ENCODE peak calls at places on chromosomes 3 and 15, in seven cellular contexts. V, R, O, D, M, Y and E are unnamed samples.
A peak's percentile ranks its signal among the peaks of the same experiment; 100 is the strongest.

GRCh38 chr3:187025254-187025655 is 94.9 kb downstream of the ST6GAL1 start:
- DNase-seq in D (no peak), M (no peak), Y (no peak), V (no peak), O (no peak), R (no peak), E (no peak)

GRCh38 chr3:179304605-179305004 is 18.2 kb upstream of the ZNF639 start:
- DNase-seq in R (no peak), Y (no peak), V (no peak), D (no peak), O (no peak), M (no peak), E (no peak)

GRCh38 chr15:40878785-40879184 is 4.8 kb upstream of the RHOV start:
- DNase-seq in O (no peak), D (no peak), R (no peak), Y (peak; percentile 40), M (no peak), V (no peak), E (no peak)

GRCh38 chr15:75130597-75131268 is 70.9 kb upstream of the C15orf39 start:
- DNase-seq in V (no peak), O (no peak), Y (no peak), R (no peak), D (no peak), M (no peak), E (no peak)

GRCh38 chr15:64430000-64430735 is 30.2 kb upstream of the ZNF609 start:
- DNase-seq in D (no peak), R (peak; percentile 42), V (peak; percentile 30), Y (no peak), O (peak; percentile 71), M (no peak), E (peak; percentile 13)

GRCh38 chr3:70731046-70731445 is 418.6 kb upstream of the MDFIC2 start:
- DNase-seq in R (no peak), V (no peak), D (no peak), O (no peak), Y (no peak), M (no peak), E (no peak)

GRCh38 chr3:127915937-127916480 is 977 bp downstream of the KBTBD12 start:
- DNase-seq in O (no peak), M (no peak), V (no peak), R (no peak), Y (no peak), D (no peak), E (no peak)

GRCh38 chr3:65669163-65669875 is 369.4 kb downstream of the MAGI1 start:
- DNase-seq in O (no peak), D (no peak), V (peak; percentile 34), M (no peak), Y (no peak), R (no peak), E (peak; percentile 13)

GRCh38 chr3:124620600-124621063 is 109.6 kb upstream of the UMPS start:
- DNase-seq in R (peak; percentile 35), D (peak; percentile 54), M (no peak), O (no peak), V (peak; percentile 94), Y (peak; percentile 66), E (no peak)

GRCh38 chr3:70583682-70584081 is 271.2 kb upstream of the MDFIC2 start:
- DNase-seq in V (no peak), O (no peak), D (no peak), R (no peak), M (no peak), Y (no peak), E (no peak)

GRCh38 chr3:178097576-178097975 is 438.7 kb upstream of the KCNMB2 start:
- DNase-seq in M (no peak), V (peak; percentile 45), Y (no peak), O (peak; percentile 61), D (no peak), R (peak; percentile 34), E (no peak)

GRCh38 chr3:156448300-156448699 is 106.6 kb downstream of the SSR3 start:
- DNase-seq in D (no peak), O (no peak), R (no peak), V (no peak), Y (peak; percentile 31), M (no peak), E (peak; percentile 17)

GRCh38 chr15:67126551-67127333 is 61.3 kb downstream of the SMAD3 start:
- DNase-seq in M (no peak), R (no peak), O (no peak), Y (no peak), V (no peak), D (no peak), E (no peak)

GRCh38 chr3:42451546-42452230 is 41.3 kb upstream of the LYZL4 start:
- DNase-seq in R (peak; percentile 66), D (no peak), V (no peak), O (no peak), Y (no peak), M (no peak), E (no peak)

GRCh38 chr15:98914626-98915025 is 93.0 kb downstream of the PGPEP1L start:
- DNase-seq in V (no peak), D (no peak), O (no peak), Y (no peak), M (no peak), R (no peak), E (peak; percentile 68)

GRCh38 chr3:63179862-63180522 is 98.1 kb upstream of the SYNPR start:
- DNase-seq in M (no peak), V (no peak), O (no peak), Y (no peak), D (no peak), R (no peak), E (no peak)

GRCh38 chr3:171306631-171307030 is 153.6 kb downstream of the TNIK start:
- DNase-seq in O (peak; percentile 82), M (no peak), R (peak; percentile 84), Y (no peak), V (peak; percentile 45), D (peak; percentile 30), E (peak; percentile 67)

GRCh38 chr3:197558000-197558399 is 2.2 kb upstream of the BDH1 start:
- DNase-seq in O (no peak), V (no peak), M (no peak), Y (no peak), R (no peak), D (no peak), E (no peak)

GRCh38 chr15:90730290-90730689 is 13.1 kb downstream of the BLM start:
- DNase-seq in Y (no peak), D (peak; percentile 44), O (no peak), V (no peak), M (no peak), R (no peak), E (no peak)

GRCh38 chr3:181493423-181493822 is 218.3 kb upstream of the SOX2 start:
- DNase-seq in M (no peak), V (no peak), D (no peak), Y (no peak), O (no peak), R (no peak), E (no peak)

GRCh38 chr15:88525418-88525817 is 21.1 kb downstream of the DET1 start:
- DNase-seq in V (no peak), Y (no peak), D (no peak), M (no peak), R (no peak), O (no peak), E (no peak)

GRCh38 chr3:32934150-32934742 is 17.2 kb upstream of the CCR4 start:
- DNase-seq in Y (no peak), D (peak; percentile 34), O (no peak), M (no peak), V (no peak), R (no peak), E (peak; percentile 29)

GRCh38 chr3:42277676-42278075 is 11.7 kb upstream of the CCK start:
- DNase-seq in R (no peak), O (no peak), D (no peak), V (no peak), Y (no peak), M (no peak), E (no peak)

DNA sequence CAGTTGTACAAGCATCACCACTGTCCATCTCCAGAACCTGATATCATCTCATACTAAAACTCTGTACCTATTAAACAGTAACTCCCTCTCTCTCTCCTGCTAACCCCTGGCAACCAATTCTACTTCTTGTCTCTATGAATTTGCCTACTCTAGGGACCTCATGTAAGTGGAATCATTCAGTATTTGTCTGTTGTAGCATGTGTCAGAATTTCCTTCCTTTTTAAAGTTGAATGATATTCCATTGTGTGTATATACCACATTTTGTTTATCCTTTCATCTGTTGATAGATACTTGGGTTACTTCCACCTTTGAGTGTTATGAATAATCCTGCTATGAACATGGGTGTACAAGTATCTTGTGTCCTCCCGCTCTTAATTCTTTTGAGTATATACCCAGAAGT is 16.6 kb downstream of the ZNF592 start:
- DNase-seq in R (no peak), O (no peak), Y (no peak), D (no peak), M (no peak), V (no peak), E (no peak)
- H3K4me3 ChIP-seq in R (no peak overlapping the region), O (no peak overlapping the region), Y (no peak overlapping the region), D (no peak overlapping the region), M (no peak overlapping the region), V (no peak overlapping the region), E (no peak overlapping the region)

GRCh38 chr15:29012097-29012496 is 126.3 kb downstream of the APBA2 start:
- DNase-seq in O (no peak), D (no peak), V (no peak), Y (no peak), R (no peak), M (no peak), E (no peak)
- TF ChIP-seq POLR2A in O (no peak), D (no peak), V (no peak), Y (no peak), R (no peak), M (no peak), E (no peak)

DNA sequence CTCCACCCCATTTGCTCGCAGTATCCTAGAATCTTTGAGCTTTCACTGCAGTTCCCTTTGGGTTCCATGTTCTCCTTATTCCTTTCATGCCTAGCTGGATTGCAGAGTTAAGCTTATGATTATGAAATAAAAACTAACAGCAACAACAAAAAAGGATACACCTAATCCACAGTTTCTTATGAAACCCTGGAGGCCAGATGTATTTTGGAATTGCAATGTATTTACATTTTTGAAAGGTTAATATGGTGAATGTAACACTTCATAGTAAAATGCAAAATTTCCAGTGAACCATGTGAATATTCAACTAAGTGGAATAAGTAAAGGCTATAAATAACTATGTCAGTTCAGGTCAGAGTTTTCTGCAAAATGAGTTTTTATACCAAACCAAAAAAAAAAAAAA is 65.9 kb upstream of the FLNB start:
- DNase-seq in Y (no peak), M (no peak), V (no peak), O (no peak), D (no peak), R (no peak), E (no peak)
- H3K4me3 ChIP-seq in Y (no peak overlapping the region), M (no peak overlapping the region), V (no peak overlapping the region), O (no peak overlapping the region), D (no peak overlapping the region), R (no peak overlapping the region), E (no peak overlapping the region)

DNA sequence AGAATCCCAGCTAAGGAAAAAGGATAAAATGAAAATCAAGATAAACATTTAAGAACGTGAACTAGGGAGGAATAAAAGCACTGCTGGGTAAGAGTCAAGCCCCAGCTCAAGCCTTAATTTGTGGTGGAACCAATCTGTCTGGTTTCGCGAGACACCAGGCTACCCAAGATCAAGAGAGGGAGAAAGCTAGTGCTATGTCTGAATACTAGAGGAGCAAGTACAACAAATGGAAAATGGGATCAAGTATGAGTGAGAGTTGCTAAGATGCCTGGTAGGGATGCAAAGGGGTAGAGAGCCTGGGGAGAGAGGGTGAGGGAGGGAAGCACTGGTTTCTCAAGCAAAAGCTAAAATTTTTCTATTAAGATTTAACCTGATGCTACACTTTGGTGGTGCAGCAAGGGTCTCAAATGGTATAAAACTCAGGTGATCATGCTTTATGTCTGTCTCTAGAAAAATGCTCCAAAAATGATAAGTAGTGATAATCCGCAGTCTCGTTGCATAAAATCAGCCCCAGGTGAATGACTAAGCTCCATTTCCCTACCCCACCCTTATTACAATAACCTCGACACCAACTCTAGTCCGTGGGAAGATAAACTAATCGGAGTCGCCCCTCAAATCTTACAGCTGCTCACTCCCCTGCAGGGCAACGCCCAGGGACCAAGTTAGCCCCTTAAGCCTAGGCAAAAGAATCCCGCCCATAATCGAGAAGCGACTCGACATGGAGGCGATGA is 1.7 kb upstream of the SETD5 start:
- DNase-seq in D (no peak), M (no peak), V (no peak), Y (no peak), O (no peak), R (no peak), E (no peak)
- TF ChIP-seq POLR2A in D (no peak), M (no peak), V (no peak), Y (no peak), O (no peak), R (no peak), E (no peak)